ENCODE peak calls at places on chromosomes 6 and 20, in six cellular contexts. B, A, R, Y, K and X are unnamed samples.

GRCh38 chr20:32569380-32570305 is 15.5 kb downstream of the NOL4L start:
- DNase-seq in B (no peak), A (no peak), R (no peak), Y (no peak), K (no peak), X (no peak)

GRCh38 chr6:89299451-89299850 is 15.6 kb downstream of the GABRR2 start:
- DNase-seq in B (no peak), A (no peak), R (no peak), Y (no peak), K (no peak), X (no peak)

GRCh38 chr6:123062645-123063044 is 66.6 kb downstream of the CLVS2 start:
- DNase-seq in B (no peak), A (no peak), R (no peak), Y (no peak), K (no peak), X (no peak)

GRCh38 chr6:36929152-36929551 is 25.4 kb upstream of the PI16 start:
- DNase-seq in B (no peak), A (no peak), R (no peak), Y (no peak), K (no peak), X (no peak)

GRCh38 chr20:10672579-10673127 is 1.1 kb downstream of the JAG1 start:
- DNase-seq in B (no peak), A (peak), R (peak), Y (peak), K (peak), X (no peak)

GRCh38 chr20:25470045-25470444 is 62.6 kb downstream of the GINS1 start:
- DNase-seq in B (no peak), A (no peak), R (no peak), Y (peak), K (no peak), X (peak)

GRCh38 chr20:18738055-18738454 is 75.5 kb upstream of the SCP2D1 start:
- DNase-seq in B (no peak), A (no peak), R (no peak), Y (no peak), K (no peak), X (no peak)

GRCh38 chr6:75219213-75219612 is 13.4 kb upstream of the COL12A1 start:
- DNase-seq in B (no peak), A (no peak), R (no peak), Y (no peak), K (no peak), X (no peak)

GRCh38 chr6:97052152-97052787 is 127.7 kb downstream of the KLHL32 start:
- DNase-seq in B (no peak), A (no peak), R (no peak), Y (no peak), K (no peak), X (no peak)

GRCh38 chr6:165571068-165571682 is 91.9 kb downstream of the PDE10A start:
- DNase-seq in B (no peak), A (no peak), R (no peak), Y (no peak), K (no peak), X (no peak)

GRCh38 chr20:33178726-33179125 is 10.8 kb downstream of the BPIFA2 start:
- DNase-seq in B (no peak), A (no peak), R (no peak), Y (no peak), K (no peak), X (no peak)

GRCh38 chr6:151999194-151999593 is 191.7 kb downstream of the ESR1 start:
- DNase-seq in B (no peak), A (no peak), R (no peak), Y (no peak), K (no peak), X (no peak)

GRCh38 chr20:2005359-2005758 is 11.5 kb upstream of the PDYN start:
- DNase-seq in B (no peak), A (no peak), R (no peak), Y (no peak), K (no peak), X (no peak)

GRCh38 chr6:160030103-160030502 is 61.2 kb downstream of the IGF2R start:
- DNase-seq in B (peak), A (no peak), R (peak), Y (peak), K (peak), X (no peak)

GRCh38 chr6:150567360-150567759 is 32.3 kb upstream of the PLEKHG1 start:
- DNase-seq in B (no peak), A (no peak), R (no peak), Y (no peak), K (no peak), X (no peak)

GRCh38 chr6:163965426-163966348 is 551.2 kb downstream of the QKI start:
- DNase-seq in B (no peak), A (no peak), R (peak), Y (peak), K (no peak), X (no peak)

GRCh38 chr6:84414531-84414930 is 187.1 kb upstream of the CEP162 start:
- DNase-seq in B (no peak), A (no peak), R (no peak), Y (no peak), K (no peak), X (no peak)

GRCh38 chr6:68880050-68880449 is 245.0 kb downstream of the ADGRB3 start:
- DNase-seq in B (no peak), A (no peak), R (no peak), Y (no peak), K (no peak), X (no peak)

GRCh38 chr6:97177905-97178304 is 105.1 kb downstream of the MMS22L start:
- DNase-seq in B (no peak), A (no peak), R (no peak), Y (no peak), K (no peak), X (no peak)

GRCh38 chr20:64158346-64159285 is 5.6 kb upstream of the MYT1 start:
- DNase-seq in B (no peak), A (no peak), R (no peak), Y (no peak), K (no peak), X (peak)

GRCh38 chr6:44388135-44388487 is 605 bp downstream of the CDC5L start:
- DNase-seq in B (no peak), A (no peak), R (no peak), Y (no peak), K (no peak), X (no peak)

GRCh38 chr20:36093804-36094145 is 60.8 kb upstream of the EPB41L1 start:
- DNase-seq in B (no peak), A (no peak), R (no peak), Y (no peak), K (no peak), X (no peak)

GRCh38 chr6:34284563-34285545 is 36.0 kb upstream of the SMIM29 start:
- DNase-seq in B (no peak), A (peak), R (peak), Y (peak), K (peak), X (no peak)

GRCh38 chr6:73314577-73315492 is 39.2 kb downstream of the DPPA5 start:
- DNase-seq in B (no peak), A (no peak), R (no peak), Y (no peak), K (no peak), X (no peak)

GRCh38 chr20:62364911-62365736 is 2.0 kb downstream of the LAMA5 start:
- DNase-seq in B (no peak), A (no peak), R (peak), Y (peak), K (peak), X (no peak)

GRCh38 chr6:3749991-3750323 is 1.6 kb downstream of the PXDC1 start:
- DNase-seq in B (no peak), A (no peak), R (peak), Y (peak), K (peak), X (no peak)

GRCh38 chr6:174036-174435 is 118.3 kb upstream of the DUSP22 start:
- DNase-seq in B (no peak), A (no peak), R (no peak), Y (no peak), K (no peak), X (no peak)

GRCh38 chr6:17365961-17366360 is 27.4 kb upstream of the CAP2 start:
- DNase-seq in B (no peak), A (no peak), R (no peak), Y (no peak), K (no peak), X (no peak)

GRCh38 chr6:89298680-89299450 is 16.2 kb downstream of the GABRR2 start:
- DNase-seq in B (no peak), A (no peak), R (no peak), Y (no peak), K (no peak), X (no peak)

GRCh38 chr6:158474961-158475343 is 84.9 kb upstream of the TMEM181 start:
- DNase-seq in B (no peak), A (no peak), R (no peak), Y (peak), K (no peak), X (no peak)

GRCh38 chr20:9038791-9039190 is 30.1 kb upstream of the PLCB4 start:
- DNase-seq in B (no peak), A (no peak), R (no peak), Y (no peak), K (no peak), X (no peak)

GRCh38 chr20:387520-387919 is 7.0 kb downstream of the TRIB3 start:
- DNase-seq in B (no peak), A (no peak), R (no peak), Y (no peak), K (no peak), X (no peak)

GRCh38 chr20:385448-385847 is 4.9 kb downstream of the TRIB3 start:
- DNase-seq in B (no peak), A (no peak), R (no peak), Y (no peak), K (no peak), X (no peak)

GRCh38 chr20:382291-383115 is 1.9 kb downstream of the TRIB3 start:
- DNase-seq in B (no peak), A (no peak), R (no peak), Y (no peak), K (no peak), X (no peak)

GRCh38 chr20:383889-384288 is 3.3 kb downstream of the TRIB3 start:
- DNase-seq in B (no peak), A (no peak), R (no peak), Y (no peak), K (no peak), X (no peak)

DNA sequence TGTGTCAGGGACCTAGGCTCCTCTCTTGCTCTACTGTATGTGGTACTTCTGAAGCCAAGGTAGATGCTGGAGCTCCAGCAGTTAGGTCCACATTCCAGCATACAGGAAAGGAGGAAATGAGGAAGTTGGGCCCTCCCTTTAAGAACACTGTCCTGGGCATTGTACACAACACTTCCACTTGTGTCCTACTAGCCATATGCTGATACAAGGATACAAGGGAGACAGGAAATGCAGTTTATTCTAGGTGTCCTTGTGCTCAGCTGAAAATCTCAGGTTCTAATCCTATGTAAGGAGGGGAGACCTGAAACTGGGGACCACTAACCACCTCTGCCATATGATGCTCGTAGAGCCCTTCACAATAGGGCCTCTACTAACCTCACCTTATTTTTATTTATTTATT is 4.2 kb downstream of the TRIB3 start:
- DNase-seq in B (no peak), A (no peak), R (no peak), Y (no peak), K (no peak), X (no peak)
- TF ChIP-seq CTCF in B (no peak), A (no peak), R (no peak), Y (no peak), K (no peak), X (no peak)

GRCh38 chr6:116616757-116617093 is 446 bp downstream of the RSPH4A start:
- DNase-seq in B (no peak), A (no peak), R (no peak), Y (peak), K (no peak), X (peak)
- TF ChIP-seq CTCF in B (no peak), A (no peak), R (no peak), Y (no peak), K (no peak), X (no peak)

GRCh38 chr6:133240511-133241087 is 558 bp upstream of the EYA4 start:
- DNase-seq in B (peak), A (peak), R (peak), Y (no peak), K (no peak), X (no peak)
- TF ChIP-seq CTCF in B (no peak), A (peak), R (peak), Y (no peak), K (no peak), X (peak)

GRCh38 chr20:50191065-50191565 is 485 bp downstream of the CEBPB start:
- DNase-seq in B (no peak), A (no peak), R (peak), Y (peak), K (peak), X (no peak)
- TF ChIP-seq CTCF in B (no peak), A (no peak), R (no peak), Y (no peak), K (no peak), X (no peak)